ENCODE peak calls at places on chromosomes 1 and 21, in nine cellular contexts. U, S, J, O, A, B, K, Q and V are unnamed samples.

GRCh38 chr1:64543831-64544230 is 73.9 kb downstream of the CACHD1 start:
- DNase-seq in U (no peak), K (no peak), B (no peak), S (no peak), Q (no peak), O (no peak), A (no peak), J (no peak), V (no peak)

GRCh38 chr1:213987422-213987875 is 324 bp upstream of the PROX1 start:
- DNase-seq in U (peak), S (no peak), Q (no peak), J (no peak), O (no peak), K (no peak), B (no peak), A (no peak), V (no peak)

GRCh38 chr1:62434612-62434994 is 2.2 kb upstream of the USP1 start:
- DNase-seq in Q (no peak), K (no peak), B (no peak), J (no peak), S (no peak), U (no peak), A (no peak), O (no peak), V (no peak)

GRCh38 chr1:192158181-192158580 is at the start of gene RGS18:
- DNase-seq in K (no peak), Q (no peak), O (no peak), B (no peak), S (no peak), J (no peak), U (no peak), A (no peak), V (no peak)

GRCh38 chr1:224127925-224128819 is 14.3 kb downstream of the FBXO28 start:
- DNase-seq in Q (no peak), S (peak), B (no peak), K (no peak), A (no peak), U (no peak), O (no peak), J (no peak), V (no peak)

GRCh38 chr1:88961647-88962275 is 30.7 kb downstream of the KYAT3 start:
- DNase-seq in A (no peak), B (no peak), J (no peak), O (no peak), K (no peak), Q (no peak), U (no peak), S (no peak), V (no peak)

GRCh38 chr1:11558286-11558685 is 79.3 kb downstream of the DISP3 start:
- DNase-seq in O (no peak), K (no peak), A (peak), Q (peak), S (no peak), J (no peak), B (no peak), U (peak), V (no peak)

GRCh38 chr1:85307987-85308836 is 31.8 kb upstream of the BCL10 start:
- DNase-seq in J (peak), U (peak), K (peak), B (peak), O (peak), S (peak), A (peak), Q (peak), V (peak)

GRCh38 chr1:183881387-183882084 is 76.6 kb downstream of the RGL1 start:
- DNase-seq in U (peak), S (peak), A (peak), K (no peak), J (peak), B (no peak), O (peak), Q (peak), V (no peak)

GRCh38 chr21:39046236-39046911 is 136.9 kb downstream of the PSMG1 start:
- DNase-seq in K (no peak), Q (no peak), U (no peak), J (no peak), O (no peak), B (no peak), A (no peak), S (no peak), V (no peak)

GRCh38 chr1:15833069-15833679 is 14.3 kb upstream of the SPEN start:
- DNase-seq in J (no peak), K (peak), O (peak), B (peak), Q (no peak), U (no peak), A (peak), S (no peak), V (peak)

GRCh38 chr1:70717656-70718055 is 306.6 kb downstream of the CTH start:
- DNase-seq in A (no peak), B (no peak), S (no peak), J (no peak), U (no peak), K (no peak), Q (no peak), O (no peak), V (no peak)

GRCh38 chr21:32021319-32022027 is 148.7 kb downstream of the HUNK start:
- DNase-seq in U (no peak), O (no peak), B (no peak), A (no peak), J (no peak), S (no peak), K (no peak), Q (no peak), V (no peak)